ENCODE peak calls at places on chromosomes 12 and 14, in four cellular contexts. N is H9, Q is mesendoderm, M is IMR-90. K is an unnamed sample.
A peak's percentile ranks its signal among the peaks of the same experiment; 100 is the strongest.

GRCh38 chr12:2009623-2010022 is 5.4 kb upstream of the DCP1B start:
- DNase-seq in M (no peak), N (no peak), Q (peak; percentile 35), K (no peak)

GRCh38 chr12:6700646-6701051 is at the start of gene PIANP:
- DNase-seq in Q (no peak), N (peak; percentile 59), M (peak; percentile 21), K (peak; percentile 72)

GRCh38 chr14:64720190-64720589 is 16.0 kb downstream of the PLEKHG3 start:
- DNase-seq in Q (peak; percentile 83), N (no peak), M (peak; percentile 83), K (no peak)

GRCh38 chr12:113120670-113121370 is 14.7 kb downstream of the RASAL1 start:
- DNase-seq in Q (peak; percentile 39), N (no peak), M (no peak), K (no peak)

GRCh38 chr12:46373303-46374182 is 970 bp upstream of the SLC38A2 start:
- DNase-seq in N (peak; percentile 82), Q (peak; percentile 88), M (peak; percentile 68), K (no peak)

GRCh38 chr12:47337581-47337980 is 257.8 kb upstream of the AMIGO2 start:
- DNase-seq in M (no peak), N (no peak), Q (no peak), K (no peak)

GRCh38 chr14:55976219-55976618 is 142.0 kb upstream of the PELI2 start:
- DNase-seq in N (no peak), M (no peak), Q (no peak), K (no peak)

GRCh38 chr12:104358353-104359003 is 54.9 kb downstream of the EID3 start:
- DNase-seq in Q (peak; percentile 73), M (peak; percentile 61), N (peak; percentile 79), K (no peak)

GRCh38 chr14:65042731-65043372 is 56.2 kb downstream of the FNTB start:
- DNase-seq in Q (no peak), M (no peak), N (no peak), K (no peak)

GRCh38 chr12:92745874-92746553 is 43.2 kb downstream of the PLEKHG7 start:
- DNase-seq in Q (peak; percentile 33), N (no peak), M (peak; percentile 97), K (no peak)

GRCh38 chr12:58291106-58291505 is 349.7 kb downstream of the ATP23 start:
- DNase-seq in N (no peak), Q (no peak), M (no peak), K (no peak)

GRCh38 chr12:1670244-1670814 is 20.5 kb upstream of the ADIPOR2 start:
- DNase-seq in Q (no peak), N (peak; percentile 26), M (no peak), K (peak; percentile 40)

GRCh38 chr12:1691123-1692007 is 495 bp downstream of the ADIPOR2 start:
- DNase-seq in Q (peak; percentile 88), M (no peak), N (no peak), K (peak; percentile 77)

GRCh38 chr12:128075332-128075731 is 191.6 kb upstream of the TMEM132C start:
- DNase-seq in M (no peak), N (peak; percentile 14), Q (no peak), K (no peak)

GRCh38 chr12:119363490-119363889 is 29.0 kb downstream of the CCDC60 start:
- DNase-seq in N (no peak), M (no peak), Q (no peak), K (no peak)

GRCh38 chr12:19288603-19289244 is 150.6 kb upstream of the AEBP2 start:
- DNase-seq in M (peak; percentile 44), Q (peak; percentile 48), N (no peak), K (no peak)

GRCh38 chr12:68264175-68264863 is 10.9 kb upstream of the IL22 start:
- DNase-seq in Q (no peak), M (peak; percentile 26), N (no peak), K (no peak)

GRCh38 chr12:52496590-52497071 is 3.6 kb upstream of the KRT6A start:
- DNase-seq in Q (peak; percentile 99), N (peak; percentile 85), M (peak; percentile 40), K (no peak)

GRCh38 chr12:67750528-67751183 is 102.1 kb downstream of the DYRK2 start:
- DNase-seq in Q (no peak), N (no peak), M (no peak), K (no peak)

GRCh38 chr12:48788852-48789775 is at the start of gene ADCY6:
- DNase-seq in M (peak; percentile 70), Q (peak; percentile 86), N (peak; percentile 86), K (peak; percentile 86)

GRCh38 chr14:58871972-58872530 is 234.3 kb downstream of the DACT1 start:
- DNase-seq in M (peak; percentile 38), Q (no peak), N (no peak), K (no peak)

GRCh38 chr12:102023343-102023930 is 38.4 kb downstream of the WASHC3 start:
- DNase-seq in N (no peak), M (peak; percentile 86), Q (peak; percentile 26), K (no peak)

GRCh38 chr12:3139760-3140159 is 62.6 kb downstream of the TSPAN9 start:
- DNase-seq in Q (no peak), M (no peak), N (no peak), K (no peak)

GRCh38 chr12:4106617-4107016 is 166.9 kb upstream of the CCND2 start:
- DNase-seq in Q (no peak), N (no peak), M (no peak), K (no peak)

GRCh38 chr12:85947286-85947685 is 73.2 kb downstream of the NTS start:
- DNase-seq in N (peak; percentile 37), M (no peak), Q (no peak), K (no peak)

GRCh38 chr12:42761601-42762350 is 172.2 kb upstream of the PRICKLE1 start:
- DNase-seq in M (no peak), Q (no peak), N (no peak), K (no peak)

GRCh38 chr12:79366374-79366773 is 324.4 kb downstream of the PAWR start:
- DNase-seq in M (no peak), Q (peak; percentile 8), N (no peak), K (no peak)

GRCh38 chr12:92593734-92594402 is 108.9 kb upstream of the PLEKHG7 start:
- DNase-seq in M (peak; percentile 96), N (no peak), Q (peak; percentile 32), K (no peak)

GRCh38 chr14:103260629-103261124 is 73.4 kb upstream of the EIF5 start:
- DNase-seq in N (no peak), M (peak; percentile 63), Q (no peak), K (peak; percentile 42)

GRCh38 chr12:66066071-66066928 is 64.2 kb downstream of the LLPH start:
- DNase-seq in N (no peak), Q (peak; percentile 18), M (peak; percentile 76), K (no peak)

DNA sequence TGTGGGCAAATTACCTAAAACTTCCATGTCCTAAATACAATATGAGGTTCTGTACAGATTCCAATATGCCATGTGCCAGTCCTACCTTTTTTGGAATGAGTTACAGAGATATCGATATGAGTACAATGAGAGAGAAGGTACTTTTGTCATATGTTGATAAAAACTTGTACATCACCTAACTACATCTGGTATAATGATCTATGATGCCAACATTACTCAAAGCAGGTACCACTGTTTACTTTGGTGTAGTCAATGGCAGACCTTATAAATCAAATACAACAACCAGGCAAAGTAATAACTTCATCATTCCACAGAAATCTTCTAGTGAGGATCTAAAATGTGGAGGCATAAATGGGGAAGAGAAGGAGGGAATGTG is 12.7 kb downstream of the TEP1 start:
- DNase-seq in M (no peak), Q (no peak), N (no peak), K (no peak)
- H4K5ac ChIP-seq in M (no peak overlapping the region), Q (no peak overlapping the region), N (no peak overlapping the region), K (no peak overlapping the region)

GRCh38 chr14:101508948-101509729 is 52.2 kb upstream of the DIO3 start:
- DNase-seq in Q (no peak), M (no peak), N (no peak), K (no peak)

GRCh38 chr14:101511620-101512395 is 49.5 kb upstream of the DIO3 start:
- DNase-seq in Q (no peak), M (no peak), N (no peak), K (no peak)

GRCh38 chr14:101512396-101512695 is 48.9 kb upstream of the DIO3 start:
- DNase-seq in M (no peak), Q (no peak), N (no peak), K (no peak)

GRCh38 chr14:101509730-101510371 is 51.4 kb upstream of the DIO3 start:
- DNase-seq in M (no peak), Q (no peak), N (no peak), K (no peak)

DNA sequence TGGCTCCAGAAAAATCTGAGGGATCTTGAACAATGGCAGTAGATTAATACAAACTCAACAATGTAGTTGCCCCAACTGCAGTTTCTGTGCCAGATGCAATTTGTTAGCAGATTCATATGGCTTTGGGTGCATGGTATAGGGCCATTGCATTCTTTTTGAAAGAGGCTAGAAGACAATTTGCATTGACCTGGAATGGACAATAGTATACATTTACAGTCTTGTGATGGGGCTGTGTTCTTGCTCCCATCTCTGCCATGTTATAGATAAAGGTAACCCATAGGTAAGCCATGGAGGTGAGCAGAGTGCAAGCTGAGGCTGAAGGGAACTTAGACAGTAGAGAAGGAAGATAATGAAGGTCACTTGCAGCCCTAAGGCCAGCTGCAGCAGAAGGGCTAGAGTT is 50.1 kb upstream of the DIO3 start:
- DNase-seq in M (no peak), N (no peak), Q (no peak), K (no peak)
- H4K5ac ChIP-seq in M (no peak overlapping the region), N (no peak overlapping the region), Q (no peak overlapping the region), K (no peak overlapping the region)

GRCh38 chr12:109477185-109477962 is at the start of the genes KCTD10 and UBE3B:
- DNase-seq in M (peak; percentile 89), N (peak; percentile 92), Q (peak; percentile 96), K (no peak)

GRCh38 chr12:109475993-109476806 is 900 bp downstream of the KCTD10 start:
- DNase-seq in Q (peak; percentile 13), N (no peak), M (no peak), K (no peak)

GRCh38 chr12:109476807-109477184 is 304 bp downstream of the KCTD10 start:
- DNase-seq in N (no peak), M (no peak), Q (no peak), K (no peak)

GRCh38 chr12:109479761-109480160 is 2.3 kb downstream of the UBE3B start:
- DNase-seq in Q (no peak), N (no peak), M (no peak), K (no peak)

GRCh38 chr12:109477963-109478315 is 505 bp downstream of the UBE3B start:
- DNase-seq in M (no peak), Q (no peak), N (no peak), K (no peak)
- H4K5ac ChIP-seq in M (peak overlapping the region; percentile 86), Q (no peak overlapping the region), N (peak overlapping the region; percentile 80), K (peak overlapping the region; percentile 53)

DNA sequence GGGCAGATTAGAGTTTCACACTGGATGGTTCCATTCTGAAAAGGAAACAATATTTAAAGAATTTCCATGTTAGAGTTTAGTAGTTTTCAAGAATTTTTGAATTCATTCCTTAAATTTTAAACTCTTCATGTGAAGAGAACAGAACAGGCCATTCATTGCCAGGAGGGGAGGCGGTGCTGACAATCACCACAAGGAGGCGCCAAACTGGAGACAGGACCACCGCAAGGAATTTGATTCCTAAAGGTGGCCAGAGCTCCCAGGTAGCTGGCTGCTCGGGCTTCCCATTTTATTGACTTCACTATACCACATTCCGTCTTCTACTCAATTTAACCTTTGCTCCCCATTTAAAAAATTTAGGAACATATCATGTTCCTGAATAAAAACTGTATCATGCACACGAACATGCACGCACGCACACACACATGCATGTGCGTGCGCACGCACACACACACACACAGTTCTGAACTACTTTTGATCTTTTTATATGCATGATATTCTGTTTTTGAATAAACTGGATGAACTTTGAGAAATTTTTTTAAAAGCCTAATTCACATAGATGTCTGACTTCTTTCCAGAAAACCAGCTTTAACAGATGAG is 101.2 kb downstream of the NELL2 start:
- DNase-seq in M (peak; percentile 1), Q (peak; percentile 58), N (peak; percentile 76), K (peak; percentile 91)
- H4K5ac ChIP-seq in M (no peak overlapping the region), Q (no peak overlapping the region), N (no peak overlapping the region), K (no peak overlapping the region)

K was measured in H1.